ENCODE peak calls at places on chromosomes 1 and 21, in eight cellular contexts. J is SW480; C is GM19239; V is GM12864; O is cardiac fibroblast; L is activated CD4-positive, CD25-positive, alpha-beta regulatory T cell; I is CD4-positive, CD25-positive, alpha-beta regulatory T cell; G is PC-9. N is an unnamed sample.

GRCh38 chr1:67532452-67533216 is 102.4 kb upstream of the SERBP1 start:
- DNase-seq in J (peak; percentile 88), G (peak; percentile 70), C (peak; percentile 44), I (peak; percentile 22), L (no peak), O (peak; percentile 93), V (peak; percentile 45), N (peak; percentile 2)

GRCh38 chr1:211843018-211843417 is 12.5 kb upstream of the LPGAT1 start:
- DNase-seq in J (no peak), V (no peak), I (no peak), O (no peak), G (no peak), L (no peak), C (no peak), N (no peak)

GRCh38 chr1:49622877-49623276 is 400.9 kb downstream of the AGBL4 start:
- DNase-seq in V (no peak), J (no peak), O (no peak), L (no peak), G (no peak), C (no peak), I (no peak), N (no peak)

GRCh38 chr1:244712669-244713068 is 59.7 kb downstream of the DESI2 start:
- DNase-seq in J (no peak), I (no peak), O (no peak), G (no peak), V (no peak), C (no peak), L (no peak), N (no peak)

GRCh38 chr1:209692745-209693504 is 11.7 kb upstream of the HSD11B1 start:
- DNase-seq in V (no peak), I (peak; percentile 52), O (peak; percentile 91), J (peak; percentile 82), C (peak; percentile 44), G (peak; percentile 59), L (peak; percentile 39), N (peak; percentile 52)

GRCh38 chr1:93061895-93062792 is 16.9 kb upstream of the MTF2 start:
- DNase-seq in L (peak; percentile 7), O (peak; percentile 62), J (peak; percentile 59), V (no peak), C (no peak), I (peak; percentile 53), G (peak; percentile 65), N (peak; percentile 44)

GRCh38 chr1:153577624-153578051 is 12.0 kb upstream of the S100A2 start:
- DNase-seq in V (no peak), J (no peak), C (no peak), G (no peak), O (no peak), I (no peak), L (no peak), N (no peak)

GRCh38 chr1:40939320-40940059 is 40.0 kb upstream of the CTPS1 start:
- DNase-seq in J (peak; percentile 29), L (no peak), O (peak; percentile 86), I (no peak), C (no peak), V (no peak), G (no peak), N (no peak)

GRCh38 chr21:25361097-25361496 is 246.2 kb downstream of the MRPL39 start:
- DNase-seq in J (no peak), L (no peak), G (no peak), I (no peak), O (no peak), C (no peak), V (no peak), N (no peak)

GRCh38 chr21:33402011-33402979 is 918 bp upstream of the IFNGR2 start:
- DNase-seq in L (no peak), O (peak; percentile 83), G (no peak), J (no peak), V (no peak), I (no peak), C (no peak), N (no peak)

GRCh38 chr21:45596704-45597318 is 46.7 kb upstream of the PCBP3 start:
- DNase-seq in I (peak; percentile 81), V (no peak), J (peak; percentile 70), G (no peak), L (peak; percentile 68), C (peak; percentile 79), O (peak; percentile 54), N (peak; percentile 74)

GRCh38 chr1:155131846-155132245 is 3.8 kb upstream of the SLC50A1 start:
- DNase-seq in L (no peak), O (no peak), C (no peak), J (no peak), V (no peak), I (no peak), G (no peak), N (no peak)

GRCh38 chr1:179079113-179079761 is 2.6 kb upstream of the TOR3A start:
- DNase-seq in V (peak; percentile 53), O (peak; percentile 88), I (peak; percentile 68), L (no peak), G (peak; percentile 63), J (peak; percentile 68), C (peak; percentile 36), N (peak; percentile 57)

GRCh38 chr1:231923461-231924132 is 297.0 kb downstream of the DISC1 start:
- DNase-seq in J (no peak), L (no peak), G (no peak), V (no peak), C (no peak), O (peak; percentile 44), I (no peak), N (no peak)